ENCODE peak calls at places on chromosomes 2 and 18, in six cellular contexts. One of them, this sample, is unnamed.
A peak's percentile ranks its signal among the peaks of the same experiment; 100 is the strongest.

GRCh38 chr2:35428548-35428947 is 927.0 kb upstream of the CRIM1 start:
- DNase-seq in cardiac muscle cell: peak; percentile 63
- DNase-seq in left cardiac atrium: peak; percentile 25
- DNase-seq in activated naive CD8-positive, alpha-beta T cell treated with anti-CD3 and anti-CD28 coated beads, Interleukin-2, amount 10 ng/mL, durations not matched to agents 7 days and 5 days: no peak
- DNase-seq in endothelial cell: peak; percentile 63
- DNase-seq in HEK293T: peak; percentile 50
- DNase-seq in this sample: no peak

GRCh38 chr2:174603280-174603679 is 5.7 kb upstream of the WIPF1 start:
- DNase-seq in cardiac muscle cell: peak; percentile 70
- DNase-seq in left cardiac atrium: peak; percentile 46
- DNase-seq in activated naive CD8-positive, alpha-beta T cell treated with anti-CD3 and anti-CD28 coated beads, Interleukin-2, amount 10 ng/mL, durations not matched to agents 7 days and 5 days: no peak
- DNase-seq in endothelial cell: peak; percentile 42
- DNase-seq in HEK293T: peak; percentile 37
- DNase-seq in this sample: peak; percentile 12

GRCh38 chr2:209523778-209524362 is 100.0 kb downstream of the MAP2 start:
- DNase-seq in cardiac muscle cell: no peak
- DNase-seq in left cardiac atrium: no peak
- DNase-seq in activated naive CD8-positive, alpha-beta T cell treated with anti-CD3 and anti-CD28 coated beads, Interleukin-2, amount 10 ng/mL, durations not matched to agents 7 days and 5 days: no peak
- DNase-seq in endothelial cell: no peak
- DNase-seq in HEK293T: no peak
- DNase-seq in this sample: no peak

GRCh38 chr18:62898359-62898758 is 183.0 kb downstream of the PHLPP1 start:
- DNase-seq in cardiac muscle cell: no peak
- DNase-seq in left cardiac atrium: no peak
- DNase-seq in activated naive CD8-positive, alpha-beta T cell treated with anti-CD3 and anti-CD28 coated beads, Interleukin-2, amount 10 ng/mL, durations not matched to agents 7 days and 5 days: no peak
- DNase-seq in endothelial cell: no peak
- DNase-seq in HEK293T: no peak
- DNase-seq in this sample: no peak

GRCh38 chr2:179990676-179991317 is 16.3 kb downstream of the CWC22 start:
- DNase-seq in cardiac muscle cell: no peak
- DNase-seq in left cardiac atrium: no peak
- DNase-seq in activated naive CD8-positive, alpha-beta T cell treated with anti-CD3 and anti-CD28 coated beads, Interleukin-2, amount 10 ng/mL, durations not matched to agents 7 days and 5 days: no peak
- DNase-seq in endothelial cell: no peak
- DNase-seq in HEK293T: no peak
- DNase-seq in this sample: no peak

GRCh38 chr2:230757476-230757875 is 44.8 kb downstream of the CAB39 start:
- DNase-seq in cardiac muscle cell: no peak
- DNase-seq in left cardiac atrium: no peak
- DNase-seq in activated naive CD8-positive, alpha-beta T cell treated with anti-CD3 and anti-CD28 coated beads, Interleukin-2, amount 10 ng/mL, durations not matched to agents 7 days and 5 days: no peak
- DNase-seq in endothelial cell: no peak
- DNase-seq in HEK293T: no peak
- DNase-seq in this sample: no peak

GRCh38 chr2:138244400-138245001 is 257.1 kb upstream of the SPOPL start:
- DNase-seq in cardiac muscle cell: no peak
- DNase-seq in left cardiac atrium: no peak
- DNase-seq in activated naive CD8-positive, alpha-beta T cell treated with anti-CD3 and anti-CD28 coated beads, Interleukin-2, amount 10 ng/mL, durations not matched to agents 7 days and 5 days: no peak
- DNase-seq in endothelial cell: no peak
- DNase-seq in HEK293T: no peak
- DNase-seq in this sample: no peak

GRCh38 chr2:138452324-138452723 is 49.2 kb upstream of the SPOPL start:
- DNase-seq in cardiac muscle cell: no peak
- DNase-seq in left cardiac atrium: no peak
- DNase-seq in activated naive CD8-positive, alpha-beta T cell treated with anti-CD3 and anti-CD28 coated beads, Interleukin-2, amount 10 ng/mL, durations not matched to agents 7 days and 5 days: no peak
- DNase-seq in endothelial cell: no peak
- DNase-seq in HEK293T: no peak
- DNase-seq in this sample: no peak